ENCODE peak calls at places on chromosomes 2 and 18, in four cellular contexts. C, P, F and L are unnamed samples.

GRCh38 chr18:22422909-22423548 is 5.3 kb upstream of the CTAGE1 start:
- DNase-seq in F (no peak), C (no peak), P (no peak), L (no peak)

GRCh38 chr2:70118798-70119454 is 31.6 kb downstream of the PCBP1 start:
- DNase-seq in C (no peak), P (no peak), F (no peak), L (no peak)

GRCh38 chr2:202178342-202178958 is 59.9 kb downstream of the SUMO1 start:
- DNase-seq in P (no peak), C (peak; percentile 60), F (no peak), L (peak; percentile 71)

GRCh38 chr2:219836647-219837177 is 209.3 kb downstream of the SLC4A3 start:
- DNase-seq in F (no peak), C (no peak), P (no peak), L (no peak)

GRCh38 chr18:77049938-77050337 is 82.6 kb downstream of the MBP start:
- DNase-seq in P (no peak), F (no peak), C (no peak), L (no peak)

GRCh38 chr18:21703241-21703820 is 1.2 kb downstream of the ABHD3 start:
- DNase-seq in F (no peak), C (peak; percentile 74), P (peak; percentile 18), L (peak; percentile 53)

GRCh38 chr2:186477782-186478181 is 8.3 kb upstream of the ZC3H15 start:
- DNase-seq in P (no peak), C (peak; percentile 20), F (no peak), L (no peak)

GRCh38 chr2:223203971-223204370 is 152.0 kb downstream of the KCNE4 start:
- DNase-seq in C (no peak), F (no peak), P (no peak), L (no peak)

GRCh38 chr2:100752628-100753333 is 67.2 kb upstream of the NPAS2 start:
- DNase-seq in F (no peak), P (no peak), C (no peak), L (no peak)

GRCh38 chr18:23812566-23813440 is 123.5 kb downstream of the LAMA3 start:
- DNase-seq in C (peak; percentile 28), P (no peak), F (no peak), L (no peak)

GRCh38 chr2:237256845-237257244 is 157.1 kb downstream of the COL6A3 start:
- DNase-seq in P (no peak), C (no peak), F (peak; percentile 44), L (no peak)

GRCh38 chr2:134773372-134774073 is 54.7 kb upstream of the TMEM163 start:
- DNase-seq in P (no peak), F (no peak), C (no peak), L (no peak)

GRCh38 chr2:65000619-65001018 is 11.4 kb downstream of the SLC1A4 start:
- DNase-seq in F (no peak), C (no peak), P (no peak), L (no peak)

GRCh38 chr2:72937356-72937669 is 20.0 kb downstream of the EMX1 start:
- DNase-seq in P (no peak), C (no peak), F (no peak), L (no peak)

GRCh38 chr18:63752661-63753060 is 22.6 kb upstream of the SERPINB7 start:
- DNase-seq in C (no peak), P (no peak), F (no peak), L (no peak)

GRCh38 chr2:136323212-136323611 is 205.3 kb upstream of the CXCR4 start:
- DNase-seq in F (no peak), C (no peak), P (no peak), L (no peak)

GRCh38 chr2:23069156-23069555 is 315.8 kb upstream of the KLHL29 start:
- DNase-seq in P (no peak), F (no peak), C (no peak), L (no peak)

GRCh38 chr2:391658-392170 is 103.8 kb upstream of the ALKAL2 start:
- DNase-seq in F (no peak), C (no peak), P (no peak), L (peak; percentile 30)

GRCh38 chr2:26875808-26876207 is 27.9 kb downstream of the DPYSL5 start:
- DNase-seq in C (no peak), P (no peak), F (no peak), L (no peak)

GRCh38 chr2:165698621-165698946 is 95.5 kb downstream of the GALNT3 start:
- DNase-seq in P (no peak), C (peak; percentile 13), F (no peak), L (peak; percentile 32)

GRCh38 chr2:196823750-196824149 is 14.6 kb upstream of the C2orf66 start:
- DNase-seq in C (no peak), F (no peak), P (no peak), L (no peak)

GRCh38 chr2:226649871-226650660 is 149.6 kb downstream of the IRS1 start:
- DNase-seq in C (peak; percentile 45), F (peak; percentile 37), P (no peak), L (peak; percentile 66)
- TF ChIP-seq CTCF in C (no peak), F (no peak), P (no peak), L (no peak)

GRCh38 chr2:3971313-3972192 is 268.2 kb downstream of the DCDC2C start:
- DNase-seq in P (no peak), C (no peak), F (no peak), L (no peak)

GRCh38 chr2:3972377-3972776 is 269.0 kb downstream of the DCDC2C start:
- DNase-seq in F (no peak), P (no peak), C (no peak), L (no peak)

GRCh38 chr2:3974765-3975164 is 271.4 kb downstream of the DCDC2C start:
- DNase-seq in P (no peak), F (no peak), C (no peak), L (no peak)

GRCh38 chr2:3968736-3969135 is 265.4 kb downstream of the DCDC2C start:
- DNase-seq in C (no peak), P (no peak), F (no peak), L (no peak)

GRCh38 chr2:3970791-3971190 is 267.4 kb downstream of the DCDC2C start:
- DNase-seq in C (no peak), P (no peak), F (no peak), L (no peak)
- TF ChIP-seq CTCF in C (no peak), P (no peak), F (no peak), L (no peak)

GRCh38 chr18:48898521-48898920 is 52.2 kb downstream of the SMAD7 start:
- DNase-seq in P (no peak), F (no peak), C (no peak), L (no peak)

GRCh38 chr18:48902023-48902855 is 48.5 kb downstream of the SMAD7 start:
- DNase-seq in F (peak; percentile 88), C (no peak), P (peak; percentile 9), L (no peak)

GRCh38 chr18:48899558-48900174 is 51.1 kb downstream of the SMAD7 start:
- DNase-seq in C (no peak), P (no peak), F (no peak), L (no peak)

GRCh38 chr18:48901145-48902022 is 49.4 kb downstream of the SMAD7 start:
- DNase-seq in C (no peak), F (no peak), P (peak; percentile 5), L (no peak)

DNA sequence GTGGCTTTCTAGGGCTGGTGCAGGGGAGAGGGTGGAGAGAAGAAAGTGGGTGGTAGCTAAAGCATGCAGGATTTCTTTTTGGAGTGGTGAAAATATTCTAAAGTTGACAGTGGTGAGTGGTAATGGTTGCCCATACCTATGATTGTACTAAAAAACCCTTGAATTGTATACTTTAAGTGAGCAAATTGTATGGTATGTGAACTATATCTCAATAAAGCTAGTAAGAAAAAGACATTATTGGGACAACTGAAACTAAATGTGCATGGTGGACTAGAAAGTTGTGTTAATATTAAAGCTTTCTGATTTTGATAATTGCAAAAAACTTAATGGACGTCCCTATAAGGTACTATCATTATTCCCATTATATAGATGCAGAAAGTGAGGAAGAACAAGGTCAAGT is 50.3 kb downstream of the SMAD7 start:
- DNase-seq in P (no peak), C (no peak), F (no peak), L (no peak)
- TF ChIP-seq CTCF in P (no peak), C (no peak), F (no peak), L (no peak)

GRCh38 chr18:31241900-31242409 is 76.0 kb upstream of the DSG1 start:
- DNase-seq in F (no peak), C (no peak), P (no peak), L (no peak)
- TF ChIP-seq CTCF in F (peak; percentile 45), C (peak; percentile 33), P (no peak), L (no peak)

GRCh38 chr2:48886919-48887318 is 131.4 kb upstream of the LHCGR start:
- DNase-seq in C (no peak), F (no peak), P (no peak), L (no peak)
- TF ChIP-seq CTCF in C (no peak), F (no peak), P (no peak), L (no peak)

GRCh38 chr2:112577756-112578155 is 6.7 kb upstream of the CHCHD5 start:
- DNase-seq in C (no peak), F (no peak), P (no peak), L (no peak)

GRCh38 chr2:112580084-112580483 is 4.3 kb upstream of the CHCHD5 start:
- DNase-seq in P (no peak), C (no peak), F (no peak), L (no peak)

GRCh38 chr2:112582314-112582746 is 2.1 kb upstream of the CHCHD5 start:
- DNase-seq in P (no peak), F (no peak), C (no peak), L (peak; percentile 61)

GRCh38 chr2:112583497-112584133 is 794 bp upstream of the CHCHD5 start:
- DNase-seq in P (no peak), F (no peak), C (no peak), L (no peak)

DNA sequence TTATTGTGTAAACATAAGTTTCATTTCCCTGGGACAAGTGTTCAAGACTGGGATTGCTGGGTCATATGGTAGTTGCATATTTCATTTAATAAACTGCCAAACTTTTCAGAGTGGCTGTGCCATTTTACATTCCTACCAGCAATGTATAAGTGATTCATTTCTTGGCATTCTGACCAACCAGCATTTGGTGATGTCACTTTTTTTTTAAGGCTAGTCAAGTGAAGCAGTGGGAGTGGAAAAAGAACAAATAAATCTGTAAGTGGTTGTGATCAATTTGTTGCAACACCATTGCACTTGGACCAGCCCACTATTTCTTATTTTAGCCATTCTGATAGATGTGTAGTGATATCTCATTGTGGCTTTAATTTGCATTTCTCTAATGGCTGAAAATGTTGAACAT is 5.1 kb upstream of the CHCHD5 start:
- DNase-seq in F (no peak), C (no peak), P (no peak), L (no peak)
- TF ChIP-seq CTCF in F (no peak), C (no peak), P (no peak), L (no peak)